ENCODE peak calls at places on chromosomes 2 and 18, in six cellular contexts. O, Z, R, H, T and U are unnamed samples. For H3K4me1, the result is how much of the 10 kb centered on the place peaks cover.

GRCh38 chr2:150860301-150860700 is 372.8 kb upstream of the RND3 start:
- DNase-seq in O (no peak), R (no peak), Z (peak), T (no peak), H (no peak), U (no peak)

GRCh38 chr2:70088508-70089219 is 1.4 kb downstream of the PCBP1 start:
- DNase-seq in O (no peak), Z (no peak), H (no peak), T (no peak), R (no peak), U (peak)

GRCh38 chr2:113148606-113149552 is 21.5 kb downstream of the IL1RN start:
- DNase-seq in O (no peak), Z (peak), R (no peak), H (no peak), T (no peak), U (no peak)

GRCh38 chr2:176508374-176508773 is 239.1 kb downstream of the MTX2 start:
- DNase-seq in Z (no peak), T (no peak), H (no peak), O (no peak), R (no peak), U (no peak)

GRCh38 chr2:119170504-119170903 is 12.0 kb upstream of the C1QL2 start:
- DNase-seq in O (no peak), R (no peak), H (no peak), Z (no peak), T (no peak), U (no peak)

GRCh38 chr2:218984239-218985020 is 554 bp downstream of the FEV start:
- DNase-seq in H (no peak), R (no peak), O (no peak), T (no peak), Z (peak), U (peak)

GRCh38 chr18:46332286-46332801 is 228.2 kb downstream of the HAUS1 start:
- DNase-seq in Z (no peak), O (no peak), T (no peak), R (no peak), H (no peak), U (no peak)

GRCh38 chr18:42959528-42959927 is 156.0 kb downstream of the RIT2 start:
- DNase-seq in H (no peak), T (no peak), Z (no peak), R (no peak), O (no peak), U (peak)

GRCh38 chr18:31101148-31102019 is 837 bp downstream of the DSC2 start:
- DNase-seq in T (peak), H (no peak), O (peak), Z (peak), R (no peak), U (peak)

GRCh38 chr2:34719195-34719594 is 1120.1 kb upstream of the FAM98A start:
- DNase-seq in O (no peak), T (no peak), Z (no peak), R (no peak), H (no peak), U (no peak)

GRCh38 chr2:98518106-98518505 is 73.4 kb downstream of the INPP4A start:
- DNase-seq in Z (peak), H (no peak), R (peak), O (no peak), T (peak), U (peak)

GRCh38 chr2:206616141-206616540 is 26.1 kb upstream of the FAM237A start:
- DNase-seq in O (no peak), R (no peak), H (no peak), T (peak), Z (peak), U (no peak)

DNA sequence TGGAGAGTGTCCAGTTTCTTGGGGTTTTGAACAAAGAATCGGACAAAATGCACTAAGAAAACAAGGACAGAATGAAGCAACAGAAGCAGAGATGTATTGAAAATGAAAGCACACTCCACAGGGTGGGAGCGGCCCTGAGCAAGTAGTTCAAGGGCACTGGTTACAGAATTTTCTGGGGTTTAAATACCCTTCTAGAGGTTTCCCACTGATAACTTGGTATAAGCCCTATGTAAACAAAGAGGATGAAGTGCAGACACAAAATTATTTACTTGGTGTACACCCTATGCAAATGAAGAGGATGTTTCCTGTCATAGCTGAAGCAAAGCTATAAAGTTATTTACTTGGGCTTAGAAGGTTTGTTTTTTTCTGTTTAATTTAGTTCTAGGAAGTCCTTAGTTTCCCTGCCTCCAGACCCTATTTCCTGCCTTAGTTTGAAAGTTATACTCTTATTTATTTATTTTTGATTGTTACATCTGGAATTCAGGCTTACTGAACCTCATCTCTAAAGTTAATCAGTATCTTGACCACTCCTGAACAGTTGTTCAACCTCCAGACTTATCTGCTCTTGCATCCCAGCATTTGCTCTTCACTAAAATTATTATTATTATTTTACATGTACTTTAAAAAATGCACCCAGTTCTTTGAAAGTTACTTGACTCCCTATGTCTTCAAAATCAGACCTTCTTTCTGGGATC is 193.5 kb downstream of the SPP2 start:
- DNase-seq in T (peak), O (no peak), Z (peak), R (no peak), H (peak), U (no peak)
- H3K4me1 ChIP-seq in T (under half), O (under half), Z (half or more), R (under half), H (under half), U (under half)

GRCh38 chr2:28871620-28872019 is 1.5 kb upstream of the TRMT61B start:
- DNase-seq in Z (no peak), R (no peak), H (no peak), T (no peak), O (no peak), U (no peak)
- H3K4me1 ChIP-seq in Z (under half), R (under half), H (under half), T (under half), O (under half), U (under half)

GRCh38 chr2:95760839-95761525 is 169.2 kb downstream of the TRIM43 start:
- DNase-seq in Z (peak), H (peak), T (no peak), O (no peak), R (no peak), U (no peak)

GRCh38 chr2:95757988-95758387 is 166.2 kb downstream of the TRIM43 start:
- DNase-seq in R (no peak), H (no peak), O (no peak), Z (no peak), T (no peak), U (no peak)

GRCh38 chr2:95759481-95760246 is 167.9 kb downstream of the TRIM43 start:
- DNase-seq in T (no peak), Z (no peak), R (no peak), O (no peak), H (no peak), U (no peak)

DNA sequence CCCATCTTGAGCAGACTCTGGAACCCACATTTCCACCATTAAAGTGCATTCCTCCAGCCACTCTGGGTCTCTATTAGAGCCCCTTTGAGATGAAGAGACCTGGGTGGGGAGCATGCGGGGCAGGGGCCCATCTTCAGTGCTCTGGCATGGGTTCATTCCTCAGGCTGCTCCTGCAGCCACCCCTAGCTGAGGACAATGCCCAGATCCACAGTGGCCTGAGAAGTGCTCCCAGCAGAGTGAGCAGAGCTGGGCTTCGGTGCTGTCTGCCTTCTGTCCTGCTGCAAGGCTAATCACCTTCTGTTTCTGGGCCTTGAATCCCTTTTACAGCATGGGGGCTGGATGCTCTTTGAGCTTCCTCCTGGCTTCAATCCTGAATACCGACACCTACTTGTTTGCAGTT is 169.8 kb downstream of the TRIM43 start:
- DNase-seq in Z (no peak), R (no peak), H (no peak), O (no peak), T (no peak), U (no peak)
- H3K4me1 ChIP-seq in Z (under half), R (under half), H (under half), O (under half), T (under half), U (under half)

DNA sequence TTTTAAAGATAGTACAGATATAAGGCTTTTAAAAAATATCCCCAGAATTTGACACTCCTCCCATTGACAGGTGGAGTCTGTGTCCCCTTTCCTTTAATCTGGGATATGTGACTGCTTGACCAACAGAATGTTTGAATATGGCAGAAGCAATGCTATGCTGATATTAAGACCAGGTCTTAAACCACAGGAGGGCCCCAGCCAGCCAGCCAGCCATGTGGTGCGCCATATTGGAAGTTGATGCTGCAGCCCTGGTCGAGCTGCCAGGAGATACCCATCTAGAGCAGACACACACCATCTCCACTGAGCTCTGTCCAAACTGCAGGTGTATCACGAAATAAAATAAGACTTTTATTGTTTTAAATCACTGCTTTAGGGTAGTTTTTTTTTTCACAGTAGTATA is 122.3 kb upstream of the CAB39 start:
- DNase-seq in T (no peak), Z (no peak), R (no peak), O (no peak), H (no peak), U (no peak)
- H3K4me1 ChIP-seq in T (under half), Z (under half), R (under half), O (under half), H (under half), U (under half)

GRCh38 chr2:46226620-46227019 is 70.6 kb upstream of the EPAS1 start:
- DNase-seq in R (no peak), H (no peak), O (no peak), T (no peak), Z (no peak), U (no peak)

GRCh38 chr2:46225730-46226129 is 71.5 kb upstream of the EPAS1 start:
- DNase-seq in T (peak), Z (no peak), R (no peak), O (no peak), H (peak), U (no peak)

GRCh38 chr2:46227022-46227421 is 70.2 kb upstream of the EPAS1 start:
- DNase-seq in O (no peak), H (no peak), T (no peak), R (no peak), Z (no peak), U (no peak)

GRCh38 chr2:46229134-46230063 is 67.8 kb upstream of the EPAS1 start:
- DNase-seq in Z (peak), O (no peak), H (no peak), R (no peak), T (peak), U (no peak)

DNA sequence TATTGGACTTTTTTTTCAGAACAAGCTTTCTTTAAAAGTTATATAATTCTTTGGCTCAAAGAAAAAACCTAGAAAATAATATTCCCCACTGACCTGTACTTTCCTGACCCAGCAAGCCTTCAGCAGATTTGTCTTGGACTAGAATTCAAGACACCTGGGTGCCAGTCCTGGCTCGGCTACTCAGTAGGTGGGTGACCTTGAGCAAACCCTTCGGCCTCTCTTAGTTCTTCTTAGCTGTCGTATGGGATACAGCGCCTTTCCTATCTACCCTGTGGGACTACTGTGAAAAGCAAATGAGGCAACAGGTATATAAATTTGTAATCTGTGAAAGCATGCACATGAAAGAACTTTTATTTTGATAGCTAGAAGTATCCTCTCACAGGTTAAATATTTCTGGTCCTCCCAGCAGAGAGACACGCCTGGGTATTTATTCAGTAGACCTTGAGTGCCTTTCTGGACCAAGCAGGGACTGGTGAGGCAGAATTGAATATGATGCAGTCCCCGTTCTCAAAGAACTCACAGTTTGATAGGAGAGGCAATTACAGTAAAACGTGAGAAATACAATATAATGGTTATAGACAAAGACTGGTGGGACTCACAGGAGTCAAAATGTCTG is 69.4 kb upstream of the EPAS1 start:
- DNase-seq in O (no peak), T (no peak), H (no peak), R (no peak), Z (no peak), U (no peak)
- H3K4me1 ChIP-seq in O (under half), T (under half), H (under half), R (under half), Z (under half), U (under half)